ENCODE peak calls at places on chromosomes 11 and 22, in ten cellular contexts. N is HCT116, G is stomach, X is AG09319, S is upper lobe of right lung, E is IMR-90, M is AG09309, R is epithelial cell of esophagus, Y is transverse colon, F is bronchial epithelial cell. B is an unnamed sample.

GRCh38 chr11:76797341-76798201 is 14.4 kb downstream of the TSKU start:
- DNase-seq in N (no peak), G (no peak), X (no peak), S (no peak), E (no peak), M (no peak), R (no peak), Y (no peak), F (no peak), B (no peak)

GRCh38 chr22:48630444-48630777 is 1197.3 kb downstream of the BRD1 start:
- DNase-seq in N (no peak), G (no peak), X (no peak), S (no peak), E (no peak), M (no peak), R (no peak), Y (no peak), F (no peak), B (no peak)

GRCh38 chr22:19878461-19879247 is 24.0 kb upstream of the GNB1L start:
- DNase-seq in N (no peak), G (no peak), X (peak; percentile 29), S (peak; percentile 39), E (peak; percentile 26), M (no peak), R (no peak), Y (no peak), F (no peak), B (no peak)

GRCh38 chr22:20240900-20241299 is 27.2 kb downstream of the RTN4R start:
- DNase-seq in N (no peak), G (no peak), X (no peak), S (no peak), E (no peak), M (no peak), R (no peak), Y (no peak), F (no peak), B (no peak)

GRCh38 chr11:110056956-110057355 is 36.2 kb upstream of the ZC3H12C start:
- DNase-seq in N (no peak), G (no peak), X (no peak), S (no peak), E (no peak), M (no peak), R (no peak), Y (no peak), F (no peak), B (no peak)

GRCh38 chr11:76803811-76804600 is 20.9 kb downstream of the TSKU start:
- DNase-seq in N (no peak), G (no peak), X (no peak), S (peak; percentile 84), E (peak; percentile 46), M (no peak), R (no peak), Y (no peak), F (no peak), B (no peak)

GRCh38 chr11:2831826-2832717 is 53.5 kb downstream of the CDKN1C start:
- DNase-seq in N (no peak), G (no peak), X (no peak), S (no peak), E (no peak), M (no peak), R (no peak), Y (no peak), F (no peak), B (no peak)

GRCh38 chr22:17235861-17236260 is 16.6 kb upstream of the ADA2 start:
- DNase-seq in N (no peak), G (no peak), X (no peak), S (no peak), E (no peak), M (no peak), R (no peak), Y (no peak), F (no peak), B (no peak)

GRCh38 chr22:31583861-31584485 is 78.0 kb downstream of the PISD start:
- DNase-seq in N (no peak), G (no peak), X (no peak), S (no peak), E (peak; percentile 62), M (no peak), R (no peak), Y (no peak), F (no peak), B (no peak)

GRCh38 chr22:31588970-31589675 is 72.9 kb downstream of the PISD start:
- DNase-seq in N (no peak), G (no peak), X (no peak), S (no peak), E (no peak), M (no peak), R (no peak), Y (peak; percentile 31), F (no peak), B (no peak)

GRCh38 chr22:31584804-31585160 is 77.2 kb downstream of the PISD start:
- DNase-seq in N (no peak), G (no peak), X (no peak), S (no peak), E (no peak), M (no peak), R (no peak), Y (no peak), F (no peak), B (no peak)

GRCh38 chr22:31585161-31585859 is 76.7 kb downstream of the PISD start:
- DNase-seq in N (no peak), G (no peak), X (peak; percentile 2), S (no peak), E (peak; percentile 60), M (peak; percentile 33), R (no peak), Y (no peak), F (no peak), B (no peak)

DNA sequence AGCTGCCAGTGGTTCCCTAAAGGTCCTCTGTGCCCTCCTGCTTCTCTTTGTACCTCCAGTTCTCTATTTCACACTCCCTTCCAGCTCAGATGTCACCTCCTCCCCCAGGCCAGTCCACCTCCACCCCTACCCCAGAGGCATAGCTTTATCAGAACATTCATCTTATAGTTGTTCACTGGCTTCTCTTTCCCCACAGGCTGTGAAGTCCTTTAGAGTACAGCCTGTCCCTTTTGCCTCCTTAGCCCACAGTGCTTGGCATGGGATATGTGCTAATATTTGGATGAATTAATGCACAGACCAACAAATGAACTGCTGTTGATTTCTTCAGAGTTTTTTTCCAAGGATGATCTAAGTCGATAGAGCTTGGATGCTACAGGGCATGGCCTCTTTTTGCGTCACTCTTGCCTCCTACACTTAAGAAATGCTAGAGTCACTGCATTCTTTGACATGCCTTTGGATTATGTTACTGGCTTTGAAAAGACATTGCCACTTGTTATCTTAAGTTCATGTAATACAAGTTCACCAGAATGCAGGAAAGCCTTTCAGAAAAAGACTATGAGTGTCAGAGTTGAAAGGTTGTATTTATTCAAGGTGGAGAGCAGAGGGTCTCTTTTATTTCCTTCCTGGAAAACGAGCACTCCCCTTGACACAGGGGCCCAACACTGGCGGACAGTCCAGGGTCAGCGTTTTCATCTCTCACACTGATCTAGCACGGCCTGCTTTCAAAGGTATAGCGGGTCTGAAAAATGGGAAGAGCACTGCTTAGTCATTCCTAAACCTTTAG is 75.7 kb downstream of the PISD start:
- DNase-seq in N (no peak), G (no peak), X (no peak), S (no peak), E (peak; percentile 87), M (no peak), R (no peak), Y (no peak), F (no peak), B (no peak)
- TF ChIP-seq CTCF in N (no peak), G (no peak), X (no peak), S (no peak), E (no peak), M (no peak), R (no peak), Y (no peak), F (no peak), B (no peak)

GRCh38 chr11:21988477-21988876 is 204.4 kb upstream of the ANO5 start:
- DNase-seq in N (no peak), G (no peak), X (no peak), S (no peak), E (no peak), M (no peak), R (peak; percentile 15), Y (no peak), F (peak; percentile 29), B (peak; percentile 3)

DNA sequence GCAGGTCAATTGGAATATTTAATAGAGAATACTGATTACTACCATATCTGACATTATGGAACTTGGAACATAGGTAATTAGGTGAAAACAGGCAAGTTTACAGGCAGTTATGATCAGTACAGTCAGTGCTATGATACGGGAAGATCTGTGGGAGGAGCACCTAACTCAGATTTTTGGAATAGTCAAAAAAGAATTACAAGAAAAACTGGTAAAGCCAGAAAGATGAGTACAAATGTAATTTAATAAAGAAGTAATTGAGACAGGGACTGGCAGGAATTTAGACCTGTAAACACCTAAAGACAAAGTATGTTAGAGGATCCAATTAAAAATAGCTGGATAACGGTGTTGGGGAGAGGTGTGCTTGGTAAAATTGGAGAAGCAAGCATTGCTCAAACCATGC is 206.5 kb upstream of the ANO5 start:
- DNase-seq in N (no peak), G (no peak), X (no peak), S (no peak), E (no peak), M (no peak), R (no peak), Y (no peak), F (no peak), B (no peak)
- TF ChIP-seq CTCF in N (no peak), G (no peak), X (no peak), S (no peak), E (no peak), M (no peak), R (no peak), Y (no peak), F (no peak), B (no peak)

DNA sequence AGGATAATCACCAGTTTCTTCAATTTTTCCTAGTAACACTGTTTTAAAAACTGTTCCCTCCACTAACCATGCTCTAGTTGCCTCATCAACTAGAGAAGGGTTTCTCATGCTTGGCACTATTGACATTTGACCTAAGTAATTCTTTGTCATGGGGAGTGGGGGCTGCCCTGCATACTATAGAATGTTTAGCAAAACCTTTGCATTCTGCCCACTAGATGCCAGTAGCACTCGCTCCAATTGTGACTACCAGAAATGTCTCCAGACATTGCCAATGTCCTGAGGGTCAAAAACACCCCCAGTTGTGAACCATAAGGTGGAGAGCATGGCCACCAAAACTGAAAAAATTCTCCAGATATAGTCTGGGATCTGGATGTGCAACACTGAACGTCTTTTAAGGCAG is 27.6 kb upstream of the BMAL1 start:
- DNase-seq in N (no peak), G (no peak), X (no peak), S (no peak), E (no peak), M (no peak), R (peak; percentile 45), Y (no peak), F (peak; percentile 48), B (no peak)
- TF ChIP-seq CTCF in N (peak; percentile 45), G (no peak), X (peak; percentile 19), S (peak; percentile 5), E (peak; percentile 32), M (peak; percentile 32), R (peak; percentile 58), Y (no peak), F (peak; percentile 61), B (peak; percentile 63)

GRCh38 chr11:20238712-20239111 is 78.4 kb upstream of the DBX1 start:
- DNase-seq in N (no peak), G (no peak), X (no peak), S (no peak), E (no peak), M (no peak), R (no peak), Y (peak; percentile 75), F (no peak), B (no peak)

GRCh38 chr11:20249313-20249873 is 89.1 kb upstream of the DBX1 start:
- DNase-seq in N (no peak), G (no peak), X (no peak), S (no peak), E (no peak), M (no peak), R (no peak), Y (no peak), F (no peak), B (no peak)

GRCh38 chr11:20248345-20248744 is 88.1 kb upstream of the DBX1 start:
- DNase-seq in N (no peak), G (no peak), X (no peak), S (no peak), E (no peak), M (no peak), R (no peak), Y (no peak), F (no peak), B (no peak)

GRCh38 chr11:20247540-20248138 is 87.4 kb upstream of the DBX1 start:
- DNase-seq in N (no peak), G (no peak), X (no peak), S (no peak), E (no peak), M (no peak), R (no peak), Y (no peak), F (no peak), B (no peak)

DNA sequence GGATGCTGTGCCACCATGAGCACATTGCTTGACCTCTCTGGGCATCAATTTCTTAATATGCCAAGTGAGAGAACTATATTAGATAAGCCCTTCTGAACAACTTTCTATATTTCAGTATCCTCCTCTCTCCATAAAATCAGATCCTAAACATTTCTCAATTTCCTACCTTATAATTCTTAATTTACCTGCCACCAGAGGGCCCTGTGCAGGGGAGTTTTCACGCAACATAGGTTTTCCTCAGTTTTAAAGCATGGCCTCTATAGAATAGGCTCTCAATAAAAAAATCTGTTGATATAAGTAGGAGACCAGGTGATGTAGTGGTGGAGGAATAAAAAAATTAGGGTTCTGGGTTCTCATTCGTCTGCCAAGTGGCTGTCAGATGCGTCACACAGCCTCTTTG is 83.7 kb upstream of the DBX1 start:
- DNase-seq in N (no peak), G (no peak), X (no peak), S (no peak), E (no peak), M (no peak), R (no peak), Y (no peak), F (no peak), B (no peak)
- TF ChIP-seq CTCF in N (peak; percentile 69), G (no peak), X (peak; percentile 7), S (no peak), E (no peak), M (peak; percentile 29), R (peak; percentile 42), Y (peak; percentile 20), F (peak; percentile 17), B (peak; percentile 46)

B was measured in foreskin keratinocyte.